ENCODE peak calls at places on chromosomes 3 and 15, in five cellular contexts. J is GM12878, F is A549, O is SK-N-SH, X is K562. E is an unnamed sample.

GRCh38 chr3:190886945-190887344 is 24.5 kb upstream of the GMNC start:
- DNase-seq in J (no peak), F (peak; percentile 1), O (no peak), X (no peak), E (peak; percentile 2)

GRCh38 chr15:52227456-52227855 is 36.3 kb upstream of the GNB5 start:
- DNase-seq in J (peak; percentile 66), F (peak; percentile 87), O (peak; percentile 72), X (peak; percentile 63), E (peak; percentile 88)

GRCh38 chr3:111712294-111713180 is 117.4 kb upstream of the ZBED2 start:
- DNase-seq in J (no peak), F (no peak), O (peak; percentile 11), X (no peak), E (no peak)

GRCh38 chr3:183038221-183038620 is 57.9 kb upstream of the DCUN1D1 start:
- DNase-seq in J (no peak), F (no peak), O (no peak), X (no peak), E (no peak)

GRCh38 chr3:132519914-132520313 is 77.2 kb upstream of the ACKR4 start:
- DNase-seq in J (no peak), F (no peak), O (no peak), X (no peak), E (no peak)

GRCh38 chr3:5677560-5677959 is 490.1 kb downstream of the EDEM1 start:
- DNase-seq in J (no peak), F (no peak), O (no peak), X (no peak), E (no peak)

GRCh38 chr15:98077186-98077585 is 116.7 kb downstream of the ARRDC4 start:
- DNase-seq in J (no peak), F (no peak), O (no peak), X (peak; percentile 51), E (no peak)

GRCh38 chr3:47444103-47444502 is 31.6 kb downstream of the SCAP start:
- DNase-seq in J (no peak), F (no peak), O (no peak), X (no peak), E (peak; percentile 14)

GRCh38 chr3:86990171-86990733 is 697 bp downstream of the VGLL3 start:
- DNase-seq in J (no peak), F (peak; percentile 53), O (peak; percentile 19), X (no peak), E (peak; percentile 26)

GRCh38 chr15:68797589-68798377 is 22.9 kb downstream of the ANP32A start:
- DNase-seq in J (no peak), F (no peak), O (peak; percentile 45), X (peak; percentile 39), E (no peak)

GRCh38 chr15:32877201-32877600 is 159.4 kb downstream of the GREM1 start:
- DNase-seq in J (no peak), F (no peak), O (no peak), X (no peak), E (no peak)

GRCh38 chr3:28171962-28172361 is 69.5 kb upstream of the CMC1 start:
- DNase-seq in J (no peak), F (no peak), O (no peak), X (no peak), E (peak; percentile 1)

GRCh38 chr3:117304681-117305080 is 595.1 kb downstream of the TUSC7 start:
- DNase-seq in J (no peak), F (no peak), O (no peak), X (no peak), E (no peak)

DNA sequence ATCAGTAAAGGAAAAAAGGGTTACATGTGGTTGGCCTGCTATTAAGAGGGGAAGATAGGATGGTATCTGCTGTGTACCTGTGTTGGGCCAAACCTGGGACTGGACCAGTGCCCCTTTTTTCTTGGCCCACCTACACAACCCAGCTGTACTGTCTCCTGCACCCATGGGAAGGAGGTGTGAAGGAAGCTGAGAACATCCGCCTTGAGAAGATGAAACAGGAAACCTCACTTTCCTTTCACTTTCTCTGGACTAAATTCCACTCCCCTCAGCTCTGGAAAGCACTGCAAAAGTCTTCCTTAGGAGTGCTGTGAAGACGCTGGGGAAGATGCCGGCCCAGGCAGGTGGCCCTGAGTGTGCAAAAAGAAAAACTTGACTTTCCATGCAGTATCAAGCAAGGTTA is 37.6 kb downstream of the LRRN1 start:
- DNase-seq in J (no peak), F (no peak), O (no peak), X (no peak), E (no peak)
- H3K9me3 ChIP-seq in J (no peaks in the 10 kb centered on the region), F (no peaks in the 10 kb centered on the region), O (peaks cover 15% of the 10 kb centered on the region), X (no peaks in the 10 kb centered on the region), E (peaks cover 6% of the 10 kb centered on the region)

DNA sequence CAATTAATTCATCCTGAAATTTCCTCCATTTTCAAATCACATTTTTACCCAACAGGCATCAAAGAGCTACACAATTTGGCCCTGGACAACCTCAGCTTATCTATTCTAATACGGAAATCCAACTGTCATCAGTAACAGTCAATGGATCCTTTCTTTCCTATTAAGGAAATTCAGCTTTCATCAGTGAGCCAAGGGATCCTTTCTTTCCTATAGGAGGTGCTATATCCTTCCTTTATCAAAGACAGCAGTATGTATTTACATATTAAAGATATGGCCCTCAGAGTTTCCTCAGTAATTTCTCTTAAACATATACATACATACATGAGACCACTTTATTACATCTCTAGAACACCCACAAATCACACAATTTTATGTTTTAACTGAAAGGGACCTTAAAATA is 10.1 kb downstream of the DHX36 start:
- DNase-seq in J (no peak), F (no peak), O (no peak), X (no peak), E (no peak)
- TF ChIP-seq RCOR1 in J (no peak), F (no peak), O (no peak), X (no peak), E (no peak)

DNA sequence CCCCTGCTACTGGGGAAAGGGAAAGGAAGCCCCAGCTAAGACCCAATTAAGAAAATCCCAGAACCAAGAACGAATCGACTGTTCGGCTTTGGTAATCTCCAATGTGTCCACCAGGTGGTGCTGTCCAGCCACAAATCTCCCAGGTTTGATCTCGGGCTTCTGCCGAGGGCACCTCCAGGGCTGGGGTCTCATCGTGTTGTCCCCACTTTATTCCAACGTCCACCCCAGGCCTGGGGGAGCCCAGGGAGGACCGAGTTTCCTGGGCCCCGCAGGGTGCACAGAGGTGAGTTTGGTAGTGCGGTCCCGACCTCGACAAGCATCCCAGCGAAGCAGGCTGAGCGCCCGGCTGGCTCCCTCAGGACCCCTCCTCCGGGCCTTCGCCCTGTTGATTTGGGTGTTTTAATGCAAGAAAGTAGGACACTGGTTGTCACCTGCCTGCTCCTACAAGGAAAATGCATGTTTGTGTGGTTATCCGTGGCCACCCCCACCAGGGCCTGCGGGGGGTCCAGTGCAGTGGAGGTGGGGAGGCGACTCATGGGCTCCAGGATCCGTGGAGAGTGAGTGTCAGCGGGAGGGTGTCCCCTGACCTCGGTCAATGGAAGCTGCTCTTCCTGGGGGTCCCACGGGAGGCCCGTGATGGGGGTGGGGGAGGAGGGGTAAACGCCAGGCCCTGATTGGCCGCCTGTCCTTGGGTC is 185.0 kb downstream of the GOLGA6L6 start:
- DNase-seq in J (no peak), F (peak; percentile 77), O (peak; percentile 88), X (peak; percentile 88), E (no peak)
- H3K9me3 ChIP-seq in J (no peaks in the 10 kb centered on the region), F (peaks cover 9% of the 10 kb centered on the region), O (no peaks in the 10 kb centered on the region), X (no peaks in the 10 kb centered on the region), E (peaks cover 66% of the 10 kb centered on the region)

DNA sequence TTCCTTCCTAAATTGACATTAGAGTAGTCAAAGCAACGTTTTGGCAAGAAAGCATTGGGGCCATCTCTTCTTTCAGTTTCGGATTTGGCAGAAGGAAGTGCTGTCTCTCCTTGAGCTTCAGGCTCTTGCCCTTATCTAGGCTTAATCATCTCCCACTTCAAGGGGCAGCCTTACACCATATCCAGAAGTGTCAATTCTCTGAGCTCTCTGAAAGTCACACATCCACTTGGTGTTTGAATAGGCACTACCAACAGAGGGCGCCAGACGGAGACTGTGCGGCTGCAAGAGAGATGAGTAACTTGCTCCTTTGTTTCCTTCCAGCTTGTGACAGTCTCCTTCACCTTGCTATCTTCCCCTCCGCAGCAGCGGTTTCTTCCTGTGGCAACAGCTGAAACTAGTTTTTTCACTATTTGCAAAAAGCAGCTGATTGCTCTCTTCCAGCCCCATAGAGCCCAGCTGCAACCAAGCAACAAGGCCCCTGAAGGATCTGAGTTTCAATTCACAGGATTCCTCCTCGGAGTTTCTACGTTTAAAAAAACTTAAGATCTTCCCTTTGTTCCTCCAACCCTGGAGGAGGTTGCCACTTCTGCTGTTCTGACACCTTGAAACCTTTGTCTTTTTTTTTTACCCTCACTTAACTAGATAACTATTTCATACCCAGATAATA is 147.0 kb upstream of the SLCO3A1 start:
- DNase-seq in J (peak; percentile 3), F (peak; percentile 79), O (peak; percentile 48), X (peak; percentile 49), E (peak; percentile 63)
- TF ChIP-seq RCOR1 in J (no peak), F (no peak), O (no peak), X (no peak), E (no peak)

GRCh38 chr15:99989095-99989494 is 255.9 kb upstream of the LYSMD4 start:
- DNase-seq in J (no peak), F (no peak), O (no peak), X (no peak), E (no peak)
- H3K9me3 ChIP-seq in J (no peaks in the 10 kb centered on the region), F (peaks cover 9% of the 10 kb centered on the region), O (no peaks in the 10 kb centered on the region), X (no peaks in the 10 kb centered on the region), E (peaks cover 40% of the 10 kb centered on the region)

GRCh38 chr3:43093974-43094373 is 11.9 kb downstream of the POMGNT2 start:
- DNase-seq in J (no peak), F (no peak), O (no peak), X (no peak), E (no peak)

GRCh38 chr3:43094851-43095250 is 11.0 kb downstream of the POMGNT2 start:
- DNase-seq in J (no peak), F (no peak), O (no peak), X (no peak), E (no peak)

GRCh38 chr3:43091481-43091880 is 14.4 kb downstream of the POMGNT2 start:
- DNase-seq in J (no peak), F (no peak), O (no peak), X (no peak), E (no peak)

GRCh38 chr3:43094381-43094780 is 11.5 kb downstream of the POMGNT2 start:
- DNase-seq in J (no peak), F (no peak), O (no peak), X (no peak), E (no peak)

DNA sequence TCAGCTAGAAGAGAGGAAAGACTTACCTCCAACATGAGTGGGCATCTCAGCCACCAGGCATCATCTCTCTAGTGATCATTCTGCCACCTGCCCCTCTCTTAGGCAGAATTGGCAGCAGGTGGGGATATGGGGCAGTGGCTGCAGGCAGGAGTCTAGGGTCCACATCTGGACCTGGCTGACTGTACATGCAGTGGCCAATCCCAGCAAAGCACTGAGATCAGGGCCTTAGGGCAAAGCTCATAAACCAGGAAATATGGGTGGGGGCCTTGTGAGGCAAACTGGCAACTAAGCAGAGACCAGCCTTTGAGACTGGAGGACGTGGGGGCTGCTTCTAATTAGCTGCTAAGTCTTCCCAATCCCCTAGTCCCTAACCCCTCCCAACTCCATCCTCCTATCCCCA is 12.9 kb downstream of the POMGNT2 start:
- DNase-seq in J (no peak), F (no peak), O (peak; percentile 53), X (no peak), E (no peak)
- TF ChIP-seq RCOR1 in J (no peak), F (no peak), O (no peak), X (no peak), E (no peak)

E was measured in IMR-90.